ENCODE peak calls at places on chromosomes 7 and 10, in four cellular contexts. U is AG08395; W is stimulated activated CD4-positive, alpha-beta T cell treated with anti-CD3 and anti-CD28 coated beads, Interleukin-1b, Interleukin-23, amount 100 ng/mL, for 4 hours; C is hippocampal formation. L is an unnamed sample.

GRCh38 chr7:20354825-20355466 is 24.2 kb downstream of the ITGB8 start:
- DNase-seq in C (no peak), U (no peak), W (no peak), L (no peak)

GRCh38 chr10:113300628-113301027 is 252.2 kb upstream of the HABP2 start:
- DNase-seq in C (no peak), U (no peak), W (no peak), L (no peak)

GRCh38 chr10:51527806-51528205 is 171.6 kb downstream of the CSTF2T start:
- DNase-seq in C (no peak), U (no peak), W (no peak), L (no peak)

GRCh38 chr10:72688208-72688651 is 3.7 kb upstream of the MCU start:
- DNase-seq in C (no peak), U (peak), W (no peak), L (no peak)

GRCh38 chr10:66778351-66778750 is 147.5 kb upstream of the LRRTM3 start:
- DNase-seq in C (no peak), U (no peak), W (no peak), L (no peak)

GRCh38 chr7:122535086-122535485 is 163.8 kb downstream of the RNF133 start:
- DNase-seq in U (no peak), W (no peak), C (no peak), L (no peak)

GRCh38 chr10:6255548-6256061 is 52.9 kb downstream of the PFKFB3 start:
- DNase-seq in C (no peak), W (no peak), U (no peak), L (no peak)

GRCh38 chr7:142774826-142775225 is 4.1 kb downstream of the PRSS2 start:
- DNase-seq in C (no peak), U (no peak), W (no peak), L (no peak)

GRCh38 chr7:27890205-27890849 is 150.4 kb downstream of the TAX1BP1 start:
- DNase-seq in W (no peak), U (no peak), C (no peak), L (no peak)